ENCODE peak calls at places on chromosomes 5 and 9, in eight cellular contexts. H, O, R, Y, A, S, L and B are unnamed samples.

GRCh38 chr9:83934569-83935275 is 13.5 kb upstream of the KIF27 start:
- DNase-seq in H (no peak), O (no peak), R (peak; percentile 46), Y (no peak), A (no peak), S (no peak), L (peak; percentile 26), B (no peak)

GRCh38 chr9:33272061-33272460 is 7.2 kb downstream of the CHMP5 start:
- DNase-seq in H (no peak), O (no peak), R (peak; percentile 2), Y (no peak), A (no peak), S (no peak), L (no peak), B (no peak)

GRCh38 chr9:137146527-137146918 is 7.6 kb downstream of the GRIN1 start:
- DNase-seq in H (no peak), O (no peak), R (no peak), Y (no peak), A (no peak), S (no peak), L (no peak), B (no peak)

GRCh38 chr5:79800979-79801827 is 111.6 kb downstream of the CMYA5 start:
- DNase-seq in H (no peak), O (no peak), R (peak; percentile 13), Y (no peak), A (no peak), S (no peak), L (peak; percentile 6), B (no peak)

GRCh38 chr9:88605500-88606172 is 70.7 kb downstream of the NXNL2 start:
- DNase-seq in H (no peak), O (no peak), R (no peak), Y (no peak), A (no peak), S (no peak), L (no peak), B (no peak)

GRCh38 chr5:1009359-1010180 is 968 bp downstream of the NKD2 start:
- DNase-seq in H (peak; percentile 14), O (no peak), R (no peak), Y (no peak), A (no peak), S (no peak), L (no peak), B (peak; percentile 82)

GRCh38 chr9:127162046-127162445 is 39.6 kb upstream of the ANGPTL2 start:
- DNase-seq in H (no peak), O (no peak), R (no peak), Y (no peak), A (no peak), S (no peak), L (no peak), B (no peak)

GRCh38 chr5:5135957-5136676 is 4.0 kb upstream of the ADAMTS16 start:
- DNase-seq in H (no peak), O (no peak), R (no peak), Y (no peak), A (no peak), S (no peak), L (peak; percentile 88), B (no peak)

GRCh38 chr5:10332301-10332700 is 21.2 kb upstream of the MARCHF6 start:
- DNase-seq in H (no peak), O (no peak), R (no peak), Y (no peak), A (no peak), S (no peak), L (no peak), B (no peak)

GRCh38 chr9:36023260-36024048 is 13.3 kb upstream of the RECK start:
- DNase-seq in H (peak; percentile 55), O (no peak), R (peak; percentile 72), Y (peak; percentile 52), A (peak; percentile 55), S (peak; percentile 30), L (peak; percentile 74), B (no peak)

GRCh38 chr5:106392766-106393165 is 1278.0 kb downstream of the EFNA5 start:
- DNase-seq in H (no peak), O (no peak), R (peak; percentile 66), Y (no peak), A (no peak), S (no peak), L (no peak), B (no peak)

GRCh38 chr5:134224905-134225779 is 731 bp downstream of the PPP2CA start:
- DNase-seq in H (peak; percentile 78), O (no peak), R (peak; percentile 65), Y (peak; percentile 64), A (peak; percentile 62), S (peak; percentile 39), L (peak; percentile 61), B (peak; percentile 92)

GRCh38 chr9:33263936-33264472 is 504 bp downstream of the BAG1 start:
- DNase-seq in H (no peak), O (no peak), R (peak; percentile 8), Y (peak; percentile 56), A (peak; percentile 42), S (peak; percentile 13), L (no peak), B (no peak)

GRCh38 chr9:6757988-6758417 is 230 bp downstream of the KDM4C start:
- DNase-seq in H (no peak), O (no peak), R (no peak), Y (no peak), A (no peak), S (no peak), L (no peak), B (no peak)

GRCh38 chr9:108119530-108120113 is 630.1 kb upstream of the KLF4 start:
- DNase-seq in H (no peak), O (no peak), R (no peak), Y (no peak), A (no peak), S (no peak), L (no peak), B (no peak)

GRCh38 chr5:113204525-113205161 is 228.0 kb downstream of the DCP2 start:
- DNase-seq in H (peak; percentile 61), O (peak; percentile 13), R (peak; percentile 42), Y (peak; percentile 62), A (no peak), S (no peak), L (no peak), B (no peak)

GRCh38 chr5:11719888-11720481 is 184.3 kb downstream of the CTNND2 start:
- DNase-seq in H (no peak), O (no peak), R (peak; percentile 30), Y (no peak), A (no peak), S (no peak), L (peak; percentile 51), B (no peak)